ENCODE peak calls at places on chromosome 7, in four cellular contexts. One of them, this sample, is unnamed.

GRCh38 chr7:130006771-130007170 is 44.4 kb downstream of the ZC3HC1 start:
- DNase-seq in right lobe of liver: no peak
- DNase-seq in activated effector memory CD4-positive, alpha-beta T cell treated with anti-CD3 and anti-CD28 coated beads, Interleukin-2, amount 50 U/mL, for 16 hours: no peak
- DNase-seq in A673: no peak
- DNase-seq in this sample: no peak

GRCh38 chr7:40761757-40762342 is 627.0 kb downstream of the SUGCT start:
- DNase-seq in activated effector memory CD4-positive, alpha-beta T cell treated with anti-CD3 and anti-CD28 coated beads, Interleukin-2, amount 50 U/mL, for 16 hours: no peak
- DNase-seq in A673: no peak
- DNase-seq in right lobe of liver: no peak
- DNase-seq in this sample: no peak

GRCh38 chr7:106061301-106061979 is 50.7 kb downstream of the SYPL1 start:
- DNase-seq in right lobe of liver: no peak
- DNase-seq in activated effector memory CD4-positive, alpha-beta T cell treated with anti-CD3 and anti-CD28 coated beads, Interleukin-2, amount 50 U/mL, for 16 hours: no peak
- DNase-seq in A673: no peak
- DNase-seq in this sample: no peak

GRCh38 chr7:27603813-27604212 is 58.9 kb downstream of the HIBADH start:
- DNase-seq in activated effector memory CD4-positive, alpha-beta T cell treated with anti-CD3 and anti-CD28 coated beads, Interleukin-2, amount 50 U/mL, for 16 hours: no peak
- DNase-seq in right lobe of liver: no peak
- DNase-seq in A673: no peak
- DNase-seq in this sample: no peak

GRCh38 chr7:32161708-32162107 is 91.5 kb upstream of the PDE1C start:
- DNase-seq in activated effector memory CD4-positive, alpha-beta T cell treated with anti-CD3 and anti-CD28 coated beads, Interleukin-2, amount 50 U/mL, for 16 hours: no peak
- DNase-seq in A673: no peak
- DNase-seq in right lobe of liver: no peak
- DNase-seq in this sample: no peak

GRCh38 chr7:130377178-130377577 is 3.1 kb upstream of the CPA1 start:
- DNase-seq in activated effector memory CD4-positive, alpha-beta T cell treated with anti-CD3 and anti-CD28 coated beads, Interleukin-2, amount 50 U/mL, for 16 hours: peak; percentile 34
- DNase-seq in right lobe of liver: no peak
- DNase-seq in A673: no peak
- DNase-seq in this sample: no peak

GRCh38 chr7:71687831-71688599 is 556.1 kb downstream of the GALNT17 start:
- DNase-seq in activated effector memory CD4-positive, alpha-beta T cell treated with anti-CD3 and anti-CD28 coated beads, Interleukin-2, amount 50 U/mL, for 16 hours: no peak
- DNase-seq in A673: no peak
- DNase-seq in right lobe of liver: no peak
- DNase-seq in this sample: no peak

GRCh38 chr7:126803060-126803665 is 449.6 kb downstream of the GRM8 start:
- DNase-seq in activated effector memory CD4-positive, alpha-beta T cell treated with anti-CD3 and anti-CD28 coated beads, Interleukin-2, amount 50 U/mL, for 16 hours: no peak
- DNase-seq in right lobe of liver: no peak
- DNase-seq in A673: peak; percentile 76
- DNase-seq in this sample: peak; percentile 16

GRCh38 chr7:14275346-14275745 is 285.9 kb upstream of the ETV1 start:
- DNase-seq in A673: no peak
- DNase-seq in activated effector memory CD4-positive, alpha-beta T cell treated with anti-CD3 and anti-CD28 coated beads, Interleukin-2, amount 50 U/mL, for 16 hours: no peak
- DNase-seq in right lobe of liver: no peak
- DNase-seq in this sample: no peak

GRCh38 chr7:149474309-149475120 is 13.7 kb upstream of the ZNF777 start:
- DNase-seq in activated effector memory CD4-positive, alpha-beta T cell treated with anti-CD3 and anti-CD28 coated beads, Interleukin-2, amount 50 U/mL, for 16 hours: no peak
- DNase-seq in A673: no peak
- DNase-seq in right lobe of liver: no peak
- DNase-seq in this sample: no peak

GRCh38 chr7:1053002-1053411 is 8.7 kb downstream of the GPR146 start:
- DNase-seq in activated effector memory CD4-positive, alpha-beta T cell treated with anti-CD3 and anti-CD28 coated beads, Interleukin-2, amount 50 U/mL, for 16 hours: no peak
- DNase-seq in A673: peak; percentile 23
- DNase-seq in right lobe of liver: no peak
- DNase-seq in this sample: no peak

GRCh38 chr7:123725586-123726171 is 23.1 kb downstream of the WASL start:
- DNase-seq in A673: peak; percentile 62
- DNase-seq in activated effector memory CD4-positive, alpha-beta T cell treated with anti-CD3 and anti-CD28 coated beads, Interleukin-2, amount 50 U/mL, for 16 hours: no peak
- DNase-seq in right lobe of liver: no peak
- DNase-seq in this sample: no peak

GRCh38 chr7:151745090-151745638 is 131.8 kb downstream of the PRKAG2 start:
- DNase-seq in activated effector memory CD4-positive, alpha-beta T cell treated with anti-CD3 and anti-CD28 coated beads, Interleukin-2, amount 50 U/mL, for 16 hours: peak; percentile 65
- DNase-seq in right lobe of liver: peak; percentile 92
- DNase-seq in A673: no peak
- DNase-seq in this sample: peak; percentile 48

GRCh38 chr7:50739744-50740455 is 42.8 kb downstream of the GRB10 start:
- DNase-seq in activated effector memory CD4-positive, alpha-beta T cell treated with anti-CD3 and anti-CD28 coated beads, Interleukin-2, amount 50 U/mL, for 16 hours: peak; percentile 78
- DNase-seq in right lobe of liver: no peak
- DNase-seq in A673: no peak
- DNase-seq in this sample: no peak

GRCh38 chr7:151025924-151026671 is 1.8 kb upstream of the ATG9B start:
- DNase-seq in activated effector memory CD4-positive, alpha-beta T cell treated with anti-CD3 and anti-CD28 coated beads, Interleukin-2, amount 50 U/mL, for 16 hours: no peak
- DNase-seq in right lobe of liver: no peak
- DNase-seq in A673: no peak
- DNase-seq in this sample: peak; percentile 69

This sample was measured in epithelial cell of prostate.